ENCODE peak calls at places on chromosomes 2 and 18, in ten cellular contexts. G is nephron progenitor cell, W is mucosa of gallbladder, H is PC-3, J is KG1, L is mucosa of descending colon, O is activated gamma-delta T cell, T is thoracic aorta, E is GM04504, Q is T-helper 2 cell. I is an unnamed sample.

GRCh38 chr2:96143848-96144480 is 1.3 kb downstream of the DUSP2 start:
- DNase-seq in E (no peak), Q (peak), H (peak), J (no peak), O (no peak), T (no peak), L (peak), G (no peak), W (no peak), I (peak)

GRCh38 chr18:79583426-79583825 is 96.2 kb upstream of the CTDP1 start:
- DNase-seq in W (no peak), O (no peak), J (no peak), E (no peak), H (no peak), L (no peak), T (no peak), G (no peak), Q (no peak), I (no peak)

GRCh38 chr18:76493213-76494107 is 1.6 kb downstream of the ZNF516 start:
- DNase-seq in O (no peak), L (peak), E (no peak), J (no peak), H (no peak), T (no peak), W (no peak), Q (peak), G (peak), I (peak)

GRCh38 chr2:47767880-47768609 is 14.9 kb upstream of the MSH6 start:
- DNase-seq in G (peak), O (peak), E (no peak), H (peak), T (peak), L (peak), J (no peak), Q (peak), W (peak), I (peak)

GRCh38 chr2:238528953-238529781 is 102.4 kb downstream of the ASB1 start:
- DNase-seq in J (no peak), L (no peak), H (peak), T (no peak), W (no peak), E (peak), G (no peak), O (no peak), Q (no peak), I (peak)

GRCh38 chr18:41761329-41762028 is 193.6 kb upstream of the PIK3C3 start:
- DNase-seq in O (no peak), J (no peak), L (no peak), E (peak), H (peak), T (no peak), G (no peak), W (no peak), Q (no peak), I (peak)

GRCh38 chr2:74099835-74100234 is 47.9 kb downstream of the BOLA3 start:
- DNase-seq in J (no peak), L (peak), O (no peak), E (no peak), H (no peak), Q (no peak), T (no peak), W (no peak), G (no peak), I (peak)

GRCh38 chr2:60934153-60934722 is 52.9 kb downstream of the REL start:
- DNase-seq in Q (no peak), J (no peak), L (no peak), G (no peak), E (no peak), H (no peak), O (no peak), T (no peak), W (no peak), I (no peak)

GRCh38 chr18:22503803-22504202 is 86.1 kb upstream of the CTAGE1 start:
- DNase-seq in O (no peak), Q (no peak), J (no peak), G (no peak), W (peak), L (no peak), E (peak), H (no peak), T (no peak), I (no peak)

GRCh38 chr2:190996338-190996946 is 17.5 kb downstream of the STAT1 start:
- DNase-seq in G (no peak), Q (peak), W (no peak), O (no peak), T (no peak), L (peak), E (no peak), J (no peak), H (peak), I (peak)

GRCh38 chr2:103249462-103249861 is 487.6 kb downstream of the TMEM182 start:
- DNase-seq in L (no peak), J (no peak), W (no peak), O (no peak), G (no peak), H (no peak), T (no peak), E (no peak), Q (no peak), I (no peak)

GRCh38 chr18:78603584-78603983 is 376.0 kb upstream of the SALL3 start:
- DNase-seq in W (no peak), O (no peak), Q (no peak), J (no peak), L (no peak), T (no peak), H (no peak), G (no peak), E (no peak), I (no peak)

GRCh38 chr2:172554352-172555271 is 1.3 kb upstream of the PDK1 start:
- DNase-seq in E (no peak), T (no peak), O (no peak), H (peak), Q (peak), W (no peak), G (no peak), J (no peak), L (no peak), I (no peak)

GRCh38 chr2:54589038-54589339 is 132.9 kb downstream of the SPTBN1 start:
- DNase-seq in L (no peak), O (no peak), Q (no peak), W (no peak), J (no peak), G (no peak), H (no peak), E (no peak), T (no peak), I (no peak)

GRCh38 chr18:21300616-21301200 is 58.7 kb downstream of the GREB1L start:
- DNase-seq in Q (no peak), T (no peak), L (no peak), H (peak), W (no peak), J (no peak), E (no peak), O (no peak), G (no peak), I (peak)

GRCh38 chr2:156215656-156216055 is 116.9 kb downstream of the NR4A2 start:
- DNase-seq in J (no peak), H (peak), G (no peak), L (no peak), Q (no peak), O (no peak), T (no peak), E (no peak), W (no peak), I (peak)

GRCh38 chr2:148207111-148207510 is 186.2 kb downstream of the MBD5 start:
- DNase-seq in E (no peak), T (no peak), L (no peak), J (no peak), H (no peak), Q (no peak), W (no peak), O (no peak), G (no peak), I (no peak)

GRCh38 chr18:70384181-70384790 is 95.4 kb downstream of the SOCS6 start:
- DNase-seq in J (no peak), H (peak), T (no peak), W (peak), E (peak), O (no peak), L (no peak), Q (no peak), G (no peak), I (peak)

GRCh38 chr2:71060871-71061270 is 7.6 kb upstream of the NAGK start:
- DNase-seq in G (no peak), O (no peak), L (no peak), J (no peak), Q (no peak), T (no peak), E (no peak), H (no peak), W (peak), I (no peak)

GRCh38 chr2:152573168-152573567 is 144.1 kb downstream of the PRPF40A start:
- DNase-seq in G (no peak), W (peak), L (peak), E (peak), O (no peak), H (peak), J (no peak), T (no peak), Q (peak), I (peak)

GRCh38 chr2:236209535-236209934 is 41.3 kb upstream of the GBX2 start:
- DNase-seq in H (no peak), L (no peak), J (no peak), T (no peak), O (no peak), E (no peak), Q (no peak), G (no peak), W (no peak), I (no peak)

GRCh38 chr2:233828546-233829192 is 25.7 kb downstream of the HJURP start:
- DNase-seq in O (no peak), G (no peak), J (no peak), H (no peak), E (no peak), L (no peak), W (no peak), Q (no peak), T (no peak), I (no peak)

GRCh38 chr2:26491563-26492167 is 13.7 kb upstream of the OTOF start:
- DNase-seq in E (no peak), Q (no peak), O (no peak), W (no peak), J (no peak), T (no peak), L (no peak), H (no peak), G (no peak), I (no peak)

GRCh38 chr2:150426315-150426714 is 61.2 kb downstream of the RND3 start:
- DNase-seq in J (no peak), H (peak), W (no peak), T (no peak), G (no peak), O (no peak), E (no peak), Q (no peak), L (no peak), I (no peak)

GRCh38 chr18:7116832-7117389 is 686 bp downstream of the LAMA1 start:
- DNase-seq in E (no peak), G (peak), J (no peak), Q (no peak), W (no peak), H (no peak), L (no peak), T (no peak), O (no peak), I (peak)

GRCh38 chr2:148674063-148675020 is 29.8 kb downstream of the EPC2 start:
- DNase-seq in L (peak), T (no peak), O (no peak), H (peak), G (no peak), W (no peak), E (no peak), J (no peak), Q (peak), I (peak)

GRCh38 chr2:28296904-28297303 is 95.8 kb upstream of the FOSL2 start:
- DNase-seq in G (no peak), Q (no peak), H (peak), J (no peak), E (no peak), W (no peak), O (no peak), T (no peak), L (no peak), I (peak)

GRCh38 chr2:165874445-165875039 is 79.0 kb downstream of the TTC21B start:
- DNase-seq in Q (peak), H (peak), G (no peak), T (no peak), W (peak), E (no peak), O (no peak), J (peak), L (peak), I (peak)

GRCh38 chr2:190978389-190979053 is 35.5 kb downstream of the STAT1 start:
- DNase-seq in O (no peak), H (peak), G (no peak), L (no peak), J (no peak), W (no peak), T (no peak), Q (no peak), E (peak), I (no peak)

GRCh38 chr2:152019732-152020131 is 79.1 kb downstream of the CACNB4 start:
- DNase-seq in Q (no peak), G (no peak), O (no peak), W (no peak), T (no peak), H (no peak), J (no peak), E (no peak), L (no peak), I (no peak)

GRCh38 chr2:232666051-232666805 is 30.9 kb upstream of the GIGYF2 start:
- DNase-seq in L (no peak), W (no peak), E (no peak), Q (no peak), O (no peak), G (no peak), T (no peak), J (no peak), H (no peak), I (peak)

GRCh38 chr2:147430408-147430807 is 414.4 kb upstream of the ACVR2A start:
- DNase-seq in Q (no peak), J (no peak), E (no peak), O (no peak), W (peak), H (no peak), L (peak), G (no peak), T (no peak), I (no peak)

GRCh38 chr2:27316655-27317412 is 6.1 kb downstream of the MPV17 start:
- DNase-seq in W (no peak), G (no peak), E (no peak), T (no peak), L (no peak), H (no peak), J (no peak), O (no peak), Q (no peak), I (no peak)

GRCh38 chr18:23710068-23710527 is 20.8 kb downstream of the LAMA3 start:
- DNase-seq in Q (peak), T (no peak), G (no peak), E (no peak), L (no peak), W (no peak), J (no peak), H (peak), O (no peak), I (peak)

GRCh38 chr2:16100006-16100405 is 159.7 kb downstream of the MYCN start:
- DNase-seq in T (no peak), O (no peak), W (no peak), Q (no peak), E (no peak), G (no peak), J (no peak), H (peak), L (no peak), I (peak)

GRCh38 chr18:11654736-11655604 is 34.1 kb upstream of the GNAL start:
- DNase-seq in T (no peak), E (peak), O (no peak), J (peak), L (peak), G (peak), H (peak), Q (peak), W (peak), I (peak)

GRCh38 chr2:3639653-3640052 is 18.3 kb upstream of the ALLC start:
- DNase-seq in G (no peak), E (no peak), O (no peak), T (no peak), H (no peak), Q (no peak), L (no peak), J (no peak), W (no peak), I (no peak)

GRCh38 chr2:18626256-18626668 is 36.9 kb upstream of the NT5C1B start:
- DNase-seq in O (no peak), J (no peak), T (no peak), W (no peak), Q (no peak), G (no peak), E (peak), H (peak), L (no peak), I (peak)

GRCh38 chr2:209974566-209974965 is 27.9 kb upstream of the RPE start:
- DNase-seq in J (no peak), H (peak), L (no peak), W (no peak), E (no peak), G (no peak), O (no peak), T (no peak), Q (no peak), I (peak)

GRCh38 chr2:157627594-157628281 is 926 bp downstream of the ACVR1C start:
- DNase-seq in H (peak), G (peak), W (no peak), J (no peak), E (no peak), O (no peak), T (no peak), L (peak), Q (peak), I (peak)

I was measured in epithelial cell of esophagus.